ENCODE peak calls at places on chromosomes 7 and 10, in eight cellular contexts. I, B, V, P, S, J, U and L are unnamed samples.

GRCh38 chr10:123997486-123998196 is 95.8 kb downstream of the CHST15 start:
- DNase-seq in I (no peak), U (peak), P (no peak), B (no peak), J (no peak), V (no peak), S (peak), L (no peak)

GRCh38 chr10:84214612-84215235 is 10.6 kb downstream of the LRIT2 start:
- DNase-seq in I (no peak), S (no peak), U (no peak), V (peak), P (peak), J (no peak), B (peak), L (no peak)

GRCh38 chr10:49303711-49304110 is 4.7 kb downstream of the C10orf71 start:
- DNase-seq in B (no peak), U (no peak), P (no peak), I (no peak), J (no peak), V (no peak), S (no peak), L (no peak)

GRCh38 chr10:7354330-7355047 is 56.3 kb downstream of the SFMBT2 start:
- DNase-seq in I (no peak), P (no peak), B (no peak), J (no peak), S (peak), U (peak), V (no peak), L (no peak)

GRCh38 chr10:49331431-49331830 is 32.5 kb downstream of the C10orf71 start:
- DNase-seq in I (no peak), J (no peak), S (no peak), V (no peak), P (no peak), U (no peak), B (no peak), L (no peak)

GRCh38 chr10:103958996-103959395 is 7.9 kb upstream of the SLK start:
- DNase-seq in V (no peak), I (no peak), J (no peak), U (no peak), S (peak), B (no peak), P (no peak), L (no peak)

GRCh38 chr10:126131338-126131737 is 235.0 kb downstream of the FANK1 start:
- DNase-seq in J (no peak), U (no peak), I (no peak), B (no peak), S (no peak), V (no peak), P (no peak), L (no peak)

GRCh38 chr7:70615066-70615465 is 516.9 kb upstream of the GALNT17 start:
- DNase-seq in U (no peak), I (no peak), S (no peak), B (no peak), P (no peak), J (no peak), V (no peak), L (no peak)

GRCh38 chr7:131106681-131107342 is 220.9 kb upstream of the MKLN1 start:
- DNase-seq in U (peak), B (peak), J (peak), S (no peak), V (peak), P (peak), I (peak), L (peak)

GRCh38 chr10:35606423-35606822 is 1.3 kb downstream of the GJD4 start:
- DNase-seq in P (no peak), S (no peak), I (no peak), J (no peak), V (no peak), U (peak), B (no peak), L (no peak)

GRCh38 chr10:112159469-112159868 is 24.1 kb downstream of the GPAM start:
- DNase-seq in S (no peak), V (no peak), J (no peak), I (no peak), P (no peak), U (no peak), B (no peak), L (no peak)

GRCh38 chr10:86592413-86592812 is 61.9 kb upstream of the OPN4 start:
- DNase-seq in V (no peak), P (no peak), U (no peak), J (no peak), B (no peak), S (no peak), I (no peak), L (no peak)

GRCh38 chr10:29554660-29555059 is 80.1 kb downstream of the SVIL start:
- DNase-seq in J (no peak), B (no peak), V (no peak), U (peak), P (no peak), S (no peak), I (no peak), L (no peak)

GRCh38 chr7:142873281-142873784 is 12.2 kb downstream of the TRPV6 start:
- DNase-seq in J (no peak), V (peak), B (peak), I (peak), P (no peak), U (peak), S (no peak), L (no peak)

GRCh38 chr7:46109447-46109846 is 188.4 kb upstream of the IGFBP3 start:
- DNase-seq in V (no peak), S (no peak), B (no peak), J (no peak), U (no peak), I (no peak), P (no peak), L (no peak)

GRCh38 chr10:128808921-128809440 is 658.1 kb upstream of the MGMT start:
- DNase-seq in S (no peak), P (no peak), J (no peak), B (no peak), V (no peak), I (no peak), U (no peak), L (no peak)

GRCh38 chr10:60341969-60342368 is 47.7 kb downstream of the ANK3 start:
- DNase-seq in U (no peak), I (no peak), S (no peak), P (no peak), V (no peak), J (no peak), B (no peak), L (no peak)

GRCh38 chr10:74900297-74900696 is 73.9 kb downstream of the KAT6B start:
- DNase-seq in I (no peak), P (no peak), B (no peak), V (no peak), U (no peak), J (no peak), S (no peak), L (no peak)

GRCh38 chr10:74213571-74214162 is 62.6 kb downstream of the ADK start:
- DNase-seq in V (peak), P (peak), J (peak), U (peak), I (peak), S (no peak), B (peak), L (no peak)

GRCh38 chr7:29962035-29962434 is 27.6 kb downstream of the SCRN1 start:
- DNase-seq in I (no peak), S (no peak), B (no peak), J (no peak), P (no peak), U (no peak), V (no peak), L (no peak)

GRCh38 chr7:150374472-150374871 is 4.7 kb upstream of the ZNF775 start:
- DNase-seq in S (no peak), V (no peak), I (no peak), P (no peak), B (no peak), J (no peak), U (no peak), L (no peak)

GRCh38 chr7:98866765-98867164 is 3.0 kb downstream of the TMEM130 start:
- DNase-seq in V (no peak), J (no peak), U (no peak), S (no peak), I (no peak), P (no peak), B (no peak), L (no peak)

GRCh38 chr7:142795339-142795863 is 24.6 kb downstream of the PRSS2 start:
- DNase-seq in I (no peak), V (peak), U (peak), S (no peak), J (no peak), B (no peak), P (no peak), L (no peak)

GRCh38 chr10:132135398-132135872 is 51.3 kb upstream of the DPYSL4 start:
- DNase-seq in V (no peak), B (no peak), S (no peak), U (no peak), J (peak), I (no peak), P (no peak), L (peak)

GRCh38 chr10:37495415-37495814 is 362.0 kb downstream of the ZNF248 start:
- DNase-seq in B (peak), P (no peak), U (peak), I (no peak), J (no peak), S (no peak), V (no peak), L (no peak)